ENCODE peak calls at places on chromosomes 5 and 9, in five cellular contexts. Q, G, N, O and K are unnamed samples.

GRCh38 chr9:91416086-91416712 is 7.4 kb downstream of the NFIL3 start:
- DNase-seq in N (no peak), G (no peak), O (no peak), Q (peak; percentile 75), K (no peak)

GRCh38 chr9:134163374-134164196 is 779 bp downstream of the RNU6ATAC start:
- DNase-seq in G (peak; percentile 63), O (no peak), N (no peak), Q (peak; percentile 49), K (no peak)

GRCh38 chr9:32572900-32573523 is at the start of gene NDUFB6:
- DNase-seq in O (peak; percentile 81), G (peak; percentile 96), N (peak; percentile 91), Q (peak; percentile 91), K (peak; percentile 54)

GRCh38 chr9:15293084-15293483 is 13.9 kb downstream of the TTC39B start:
- DNase-seq in O (no peak), G (no peak), Q (no peak), N (no peak), K (no peak)

GRCh38 chr5:43110606-43111170 is 10.0 kb upstream of the ZNF131 start:
- DNase-seq in O (no peak), Q (no peak), G (peak; percentile 16), N (no peak), K (no peak)

GRCh38 chr9:134592819-134593200 is 48.8 kb upstream of the COL5A1 start:
- DNase-seq in O (no peak), Q (no peak), N (no peak), G (no peak), K (no peak)

GRCh38 chr9:128825923-128826702 is 3.5 kb downstream of the SPOUT1 start:
- DNase-seq in Q (no peak), N (no peak), O (no peak), G (no peak), K (no peak)

GRCh38 chr9:76451234-76451633 is 7.7 kb upstream of the GCNT1 start:
- DNase-seq in O (no peak), G (no peak), N (no peak), Q (peak; percentile 95), K (no peak)

GRCh38 chr9:134585021-134585561 is 56.5 kb upstream of the COL5A1 start:
- DNase-seq in N (no peak), Q (no peak), O (no peak), G (no peak), K (no peak)